ENCODE peak calls at places on chromosomes 16 and 17, in five cellular contexts. One of them, this sample, is unnamed. For H3K4me1, the result is how much of the 10 kb centered on the place peaks cover.

GRCh38 chr16:90046971-90047713 is 27.9 kb upstream of the DBNDD1 start:
- DNase-seq in right lobe of liver: peak
- DNase-seq in fibroblast of lung: peak
- DNase-seq in IMR-90: peak
- DNase-seq in left ventricle myocardium inferior: peak
- DNase-seq in this sample: peak

GRCh38 chr17:290121-290521 is 62.5 kb downstream of the RPH3AL start:
- DNase-seq in right lobe of liver: peak
- DNase-seq in fibroblast of lung: no peak
- DNase-seq in IMR-90: no peak
- DNase-seq in left ventricle myocardium inferior: no peak
- DNase-seq in this sample: peak

GRCh38 chr17:43020789-43021738 is 1.1 kb downstream of the VAT1 start:
- DNase-seq in right lobe of liver: peak
- DNase-seq in fibroblast of lung: peak
- DNase-seq in IMR-90: peak
- DNase-seq in left ventricle myocardium inferior: peak
- DNase-seq in this sample: peak

GRCh38 chr17:72205357-72205756 is 84.5 kb downstream of the SOX9 start:
- DNase-seq in right lobe of liver: no peak
- DNase-seq in fibroblast of lung: no peak
- DNase-seq in IMR-90: no peak
- DNase-seq in left ventricle myocardium inferior: no peak
- DNase-seq in this sample: no peak

GRCh38 chr16:56352351-56353053 is 72.8 kb downstream of the AMFR start:
- DNase-seq in right lobe of liver: peak
- DNase-seq in fibroblast of lung: no peak
- DNase-seq in IMR-90: no peak
- DNase-seq in left ventricle myocardium inferior: no peak
- DNase-seq in this sample: peak

GRCh38 chr17:61285483-61286320 is 113.9 kb upstream of the TBX2 start:
- DNase-seq in right lobe of liver: no peak
- DNase-seq in fibroblast of lung: peak
- DNase-seq in IMR-90: peak
- DNase-seq in left ventricle myocardium inferior: peak
- DNase-seq in this sample: no peak

GRCh38 chr17:33200116-33200515 is 93.0 kb downstream of the ASIC2 start:
- DNase-seq in right lobe of liver: no peak
- DNase-seq in fibroblast of lung: peak
- DNase-seq in IMR-90: peak
- DNase-seq in left ventricle myocardium inferior: no peak
- DNase-seq in this sample: no peak

GRCh38 chr17:32664936-32665583 is 178.3 kb downstream of the CDK5R1 start:
- DNase-seq in right lobe of liver: no peak
- DNase-seq in fibroblast of lung: no peak
- DNase-seq in IMR-90: no peak
- DNase-seq in left ventricle myocardium inferior: no peak
- DNase-seq in this sample: no peak

GRCh38 chr16:30068750-30069574 is 3.4 kb downstream of the ALDOA start:
- DNase-seq in right lobe of liver: no peak
- DNase-seq in fibroblast of lung: no peak
- DNase-seq in IMR-90: no peak
- DNase-seq in left ventricle myocardium inferior: no peak
- DNase-seq in this sample: no peak

GRCh38 chr17:66570353-66571195 is 264.3 kb upstream of the CACNG5 start:
- DNase-seq in right lobe of liver: no peak
- DNase-seq in fibroblast of lung: no peak
- DNase-seq in IMR-90: peak
- DNase-seq in left ventricle myocardium inferior: no peak
- DNase-seq in this sample: no peak

GRCh38 chr17:34760931-34761500 is 181.6 kb downstream of the TMEM132E start:
- DNase-seq in right lobe of liver: no peak
- DNase-seq in fibroblast of lung: no peak
- DNase-seq in IMR-90: no peak
- DNase-seq in left ventricle myocardium inferior: no peak
- DNase-seq in this sample: no peak

GRCh38 chr16:17470871-17471744 is at the start of gene XYLT1:
- DNase-seq in right lobe of liver: peak
- DNase-seq in fibroblast of lung: peak
- DNase-seq in IMR-90: peak
- DNase-seq in left ventricle myocardium inferior: peak
- DNase-seq in this sample: peak

GRCh38 chr17:50541916-50542688 is 4.9 kb upstream of the SPATA20 start:
- DNase-seq in right lobe of liver: peak
- DNase-seq in fibroblast of lung: peak
- DNase-seq in IMR-90: peak
- DNase-seq in left ventricle myocardium inferior: peak
- DNase-seq in this sample: peak

GRCh38 chr17:48202945-48203344 is 95.4 kb downstream of the SNX11 start:
- DNase-seq in right lobe of liver: no peak
- DNase-seq in fibroblast of lung: no peak
- DNase-seq in IMR-90: no peak
- DNase-seq in left ventricle myocardium inferior: no peak
- DNase-seq in this sample: no peak

GRCh38 chr17:17179371-17179827 is 26.7 kb downstream of the PLD6 start:
- DNase-seq in right lobe of liver: no peak
- DNase-seq in fibroblast of lung: no peak
- DNase-seq in IMR-90: peak
- DNase-seq in left ventricle myocardium inferior: no peak
- DNase-seq in this sample: no peak

GRCh38 chr17:4735825-4736651 is 3.6 kb upstream of the ZMYND15 start:
- DNase-seq in right lobe of liver: no peak
- DNase-seq in fibroblast of lung: no peak
- DNase-seq in IMR-90: no peak
- DNase-seq in left ventricle myocardium inferior: no peak
- DNase-seq in this sample: no peak

GRCh38 chr16:19396555-19397011 is 21.1 kb upstream of the TMC5 start:
- DNase-seq in right lobe of liver: peak
- DNase-seq in fibroblast of lung: no peak
- DNase-seq in IMR-90: no peak
- DNase-seq in left ventricle myocardium inferior: no peak
- DNase-seq in this sample: no peak

GRCh38 chr17:37124074-37124824 is 175.5 kb downstream of the AATF start:
- DNase-seq in right lobe of liver: no peak
- DNase-seq in fibroblast of lung: peak
- DNase-seq in IMR-90: peak
- DNase-seq in left ventricle myocardium inferior: no peak
- DNase-seq in this sample: no peak

GRCh38 chr17:61251939-61252865 is 147.4 kb upstream of the TBX2 start:
- DNase-seq in right lobe of liver: peak
- DNase-seq in fibroblast of lung: peak
- DNase-seq in IMR-90: peak
- DNase-seq in left ventricle myocardium inferior: peak
- DNase-seq in this sample: peak

GRCh38 chr16:11310997-11311561 is 29.9 kb upstream of the PRM1 start:
- DNase-seq in right lobe of liver: no peak
- DNase-seq in fibroblast of lung: no peak
- DNase-seq in IMR-90: no peak
- DNase-seq in left ventricle myocardium inferior: no peak
- DNase-seq in this sample: no peak

GRCh38 chr17:9587969-9588656 is 11.7 kb downstream of the CFAP52 start:
- DNase-seq in right lobe of liver: no peak
- DNase-seq in fibroblast of lung: no peak
- DNase-seq in IMR-90: no peak
- DNase-seq in left ventricle myocardium inferior: no peak
- DNase-seq in this sample: no peak

GRCh38 chr16:54284931-54285413 is 1.6 kb downstream of the IRX3 start:
- DNase-seq in right lobe of liver: no peak
- DNase-seq in fibroblast of lung: no peak
- DNase-seq in IMR-90: no peak
- DNase-seq in left ventricle myocardium inferior: no peak
- DNase-seq in this sample: peak

GRCh38 chr16:26220894-26221293 is 529.1 kb downstream of the HS3ST4 start:
- DNase-seq in right lobe of liver: no peak
- DNase-seq in fibroblast of lung: no peak
- DNase-seq in IMR-90: no peak
- DNase-seq in left ventricle myocardium inferior: no peak
- DNase-seq in this sample: no peak

GRCh38 chr16:75197522-75198134 is 9.3 kb downstream of the CTRB2 start:
- DNase-seq in right lobe of liver: no peak
- DNase-seq in fibroblast of lung: no peak
- DNase-seq in IMR-90: no peak
- DNase-seq in left ventricle myocardium inferior: no peak
- DNase-seq in this sample: peak

GRCh38 chr17:951388-952132 is 28.0 kb downstream of the NXN start:
- DNase-seq in right lobe of liver: no peak
- DNase-seq in fibroblast of lung: peak
- DNase-seq in IMR-90: peak
- DNase-seq in left ventricle myocardium inferior: no peak
- DNase-seq in this sample: no peak

GRCh38 chr16:69906838-69907301 is 44.3 kb upstream of the CLEC18A start:
- DNase-seq in right lobe of liver: no peak
- DNase-seq in fibroblast of lung: peak
- DNase-seq in IMR-90: peak
- DNase-seq in left ventricle myocardium inferior: no peak
- DNase-seq in this sample: no peak

GRCh38 chr17:72771734-72772133 is 320.8 kb downstream of the SLC39A11 start:
- DNase-seq in right lobe of liver: no peak
- DNase-seq in fibroblast of lung: no peak
- DNase-seq in IMR-90: no peak
- DNase-seq in left ventricle myocardium inferior: no peak
- DNase-seq in this sample: no peak

GRCh38 chr16:88719267-88719932 is 13.1 kb downstream of the CTU2 start:
- DNase-seq in right lobe of liver: no peak
- DNase-seq in fibroblast of lung: no peak
- DNase-seq in IMR-90: no peak
- DNase-seq in left ventricle myocardium inferior: peak
- DNase-seq in this sample: no peak

GRCh38 chr17:75073618-75074047 is 14.1 kb upstream of the SLC16A5 start:
- DNase-seq in right lobe of liver: no peak
- DNase-seq in fibroblast of lung: no peak
- DNase-seq in IMR-90: no peak
- DNase-seq in left ventricle myocardium inferior: no peak
- DNase-seq in this sample: no peak

GRCh38 chr16:67939507-67940435 is 3.1 kb upstream of the PSMB10 start:
- DNase-seq in right lobe of liver: peak
- DNase-seq in fibroblast of lung: no peak
- DNase-seq in IMR-90: no peak
- DNase-seq in left ventricle myocardium inferior: peak
- DNase-seq in this sample: no peak

GRCh38 chr16:85134794-85135153 is 22.5 kb upstream of the CIBAR2 start:
- DNase-seq in right lobe of liver: no peak
- DNase-seq in fibroblast of lung: no peak
- DNase-seq in IMR-90: no peak
- DNase-seq in left ventricle myocardium inferior: peak
- DNase-seq in this sample: no peak

GRCh38 chr16:3246876-3247275 is 9.6 kb downstream of the MEFV start:
- DNase-seq in right lobe of liver: no peak
- DNase-seq in fibroblast of lung: no peak
- DNase-seq in IMR-90: no peak
- DNase-seq in left ventricle myocardium inferior: no peak
- DNase-seq in this sample: no peak

GRCh38 chr16:3248596-3248995 is 7.8 kb downstream of the MEFV start:
- DNase-seq in right lobe of liver: no peak
- DNase-seq in fibroblast of lung: no peak
- DNase-seq in IMR-90: no peak
- DNase-seq in left ventricle myocardium inferior: no peak
- DNase-seq in this sample: no peak

GRCh38 chr16:3243882-3244281 is 8.9 kb upstream of the ZNF200 start:
- DNase-seq in right lobe of liver: no peak
- DNase-seq in fibroblast of lung: no peak
- DNase-seq in IMR-90: no peak
- DNase-seq in left ventricle myocardium inferior: no peak
- DNase-seq in this sample: no peak

GRCh38 chr16:3249020-3249419 is 7.4 kb downstream of the MEFV start:
- DNase-seq in right lobe of liver: no peak
- DNase-seq in fibroblast of lung: no peak
- DNase-seq in IMR-90: no peak
- DNase-seq in left ventricle myocardium inferior: no peak
- DNase-seq in this sample: no peak

GRCh38 chr16:3246002-3246401 is 10.4 kb downstream of the MEFV start:
- DNase-seq in right lobe of liver: no peak
- DNase-seq in fibroblast of lung: no peak
- DNase-seq in IMR-90: no peak
- DNase-seq in left ventricle myocardium inferior: no peak
- DNase-seq in this sample: no peak
- H3K4me1 ChIP-seq in right lobe of liver: under half
- H3K4me1 ChIP-seq in fibroblast of lung: under half
- H3K4me1 ChIP-seq in IMR-90: under half
- H3K4me1 ChIP-seq in left ventricle myocardium inferior: under half
- H3K4me1 ChIP-seq in this sample: under half

DNA sequence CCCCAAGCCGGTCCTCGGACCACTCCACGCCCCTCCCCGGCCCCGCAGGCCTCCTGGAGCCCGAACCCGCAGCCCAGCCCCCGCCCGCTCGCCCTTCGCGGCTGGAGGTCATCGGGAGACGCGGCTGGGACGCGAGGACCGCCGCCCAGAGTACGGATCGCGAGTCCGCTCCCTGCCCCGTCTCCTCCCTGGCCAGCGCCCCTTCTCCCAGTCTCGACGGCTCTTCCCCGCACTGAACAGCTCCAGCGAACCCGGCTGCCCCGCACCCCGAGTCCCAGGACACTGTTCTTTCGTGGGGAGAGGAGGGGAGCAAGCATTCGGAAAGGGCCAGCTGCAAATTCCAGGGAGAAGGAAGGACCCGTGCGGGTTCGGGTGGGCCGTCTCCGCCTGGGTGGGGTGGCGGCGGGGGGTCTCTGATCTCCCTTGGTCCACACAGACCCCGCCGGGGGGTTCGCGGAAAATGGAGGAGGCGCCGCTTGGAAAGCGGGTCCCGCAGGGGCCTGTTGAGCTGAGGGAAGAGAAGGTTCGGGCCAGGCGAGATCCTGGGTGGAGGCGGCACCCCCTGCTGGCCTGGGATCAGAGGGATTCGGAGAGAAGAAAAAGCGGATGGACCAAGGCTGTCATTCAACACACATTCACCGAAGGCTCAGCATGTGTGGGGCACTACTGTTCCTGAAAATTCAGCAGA is 632 bp upstream of the RTN4RL1 start:
- DNase-seq in right lobe of liver: peak
- DNase-seq in fibroblast of lung: peak
- DNase-seq in IMR-90: peak
- DNase-seq in left ventricle myocardium inferior: peak
- DNase-seq in this sample: peak
- TF ChIP-seq CTCF in right lobe of liver: peak
- TF ChIP-seq CTCF in fibroblast of lung: peak
- TF ChIP-seq CTCF in IMR-90: peak
- TF ChIP-seq CTCF in left ventricle myocardium inferior: peak
- TF ChIP-seq CTCF in this sample: peak

GRCh38 chr16:57803413-57803990 is 1.2 kb upstream of the KIFC3 start:
- DNase-seq in right lobe of liver: peak
- DNase-seq in fibroblast of lung: no peak
- DNase-seq in IMR-90: no peak
- DNase-seq in left ventricle myocardium inferior: peak
- DNase-seq in this sample: no peak
- H3K27ac ChIP-seq in right lobe of liver: peak
- H3K27ac ChIP-seq in fibroblast of lung: no peak
- H3K27ac ChIP-seq in IMR-90: peak
- H3K27ac ChIP-seq in left ventricle myocardium inferior: peak
- H3K27ac ChIP-seq in this sample: peak

DNA sequence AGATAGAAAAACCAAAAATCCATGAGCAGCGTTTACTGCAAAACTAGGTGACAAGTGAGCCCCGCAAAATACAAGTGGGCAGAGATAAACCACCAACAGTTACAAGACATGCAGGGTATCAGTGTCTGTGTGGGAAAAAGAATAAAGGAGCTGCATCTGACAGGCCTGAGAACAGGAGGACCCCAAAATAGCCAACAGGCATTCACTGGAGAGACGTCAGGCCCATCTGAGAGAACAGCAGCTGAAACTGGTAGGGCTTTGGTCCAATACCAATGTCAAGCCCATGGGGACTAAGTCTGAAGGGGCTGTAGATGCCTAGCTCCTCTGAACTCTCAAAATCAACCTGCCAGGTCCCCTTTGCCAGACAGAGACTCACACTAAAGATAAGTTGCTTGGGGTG is 30.6 kb upstream of the TANC2 start:
- DNase-seq in right lobe of liver: no peak
- DNase-seq in fibroblast of lung: no peak
- DNase-seq in IMR-90: no peak
- DNase-seq in left ventricle myocardium inferior: no peak
- DNase-seq in this sample: no peak
- H3K4me1 ChIP-seq in right lobe of liver: under half
- H3K4me1 ChIP-seq in fibroblast of lung: under half
- H3K4me1 ChIP-seq in IMR-90: under half
- H3K4me1 ChIP-seq in left ventricle myocardium inferior: under half
- H3K4me1 ChIP-seq in this sample: under half

This sample was measured in upper lobe of right lung.